ENCODE peak calls at places on chromosomes 2 and 18, in nine cellular contexts. E is SK-N-SH; F is lung microvascular endothelial cell; B is aorta; G is effector CD4-positive, alpha-beta T cell; A is suprapubic skin; K is HCT116; L is Jurkat, Clone E6-1; W is fibroblast of lung. X is an unnamed sample.

GRCh38 chr18:5197032-5197434 is at the start of gene AKAIN1:
- DNase-seq in E (peak), F (peak), B (peak), G (no peak), A (no peak), K (no peak), L (no peak), W (peak), X (peak)

GRCh38 chr2:113061241-113061640 is 2.2 kb downstream of the IL36RN start:
- DNase-seq in E (no peak), F (no peak), B (no peak), G (no peak), A (no peak), K (no peak), L (no peak), W (no peak), X (no peak)

GRCh38 chr2:39838589-39838988 is 59.5 kb upstream of the THUMPD2 start:
- DNase-seq in E (no peak), F (no peak), B (no peak), G (no peak), A (no peak), K (no peak), L (no peak), W (no peak), X (no peak)

GRCh38 chr2:73050011-73050617 is 21.4 kb downstream of the SFXN5 start:
- DNase-seq in E (no peak), F (no peak), B (no peak), G (no peak), A (no peak), K (no peak), L (peak), W (no peak), X (no peak)

GRCh38 chr2:178526256-178526655 is 46.0 kb downstream of the PLEKHA3 start:
- DNase-seq in E (no peak), F (no peak), B (no peak), G (no peak), A (no peak), K (no peak), L (no peak), W (no peak), X (no peak)

GRCh38 chr2:143725425-143725824 is 596.2 kb downstream of the ARHGAP15 start:
- DNase-seq in E (no peak), F (no peak), B (no peak), G (no peak), A (no peak), K (no peak), L (no peak), W (no peak), X (no peak)

GRCh38 chr2:21163213-21163612 is 39.4 kb downstream of the TDRD15 start:
- DNase-seq in E (no peak), F (no peak), B (peak), G (no peak), A (no peak), K (no peak), L (no peak), W (no peak), X (no peak)

GRCh38 chr2:96158554-96158940 is 13.3 kb upstream of the DUSP2 start:
- DNase-seq in E (no peak), F (no peak), B (peak), G (peak), A (no peak), K (no peak), L (no peak), W (no peak), X (no peak)

GRCh38 chr18:71027531-71027930 is 738.7 kb downstream of the SOCS6 start:
- DNase-seq in E (no peak), F (no peak), B (no peak), G (no peak), A (no peak), K (no peak), L (no peak), W (no peak), X (no peak)

GRCh38 chr2:228039752-228040534 is 141.5 kb downstream of the SPHKAP start:
- DNase-seq in E (peak), F (peak), B (no peak), G (no peak), A (no peak), K (peak), L (peak), W (peak), X (peak)

GRCh38 chr2:81528852-81529480 is 1224.4 kb upstream of the LRRTM1 start:
- DNase-seq in E (no peak), F (no peak), B (no peak), G (no peak), A (no peak), K (no peak), L (no peak), W (no peak), X (no peak)

GRCh38 chr2:24253303-24253919 is 78.6 kb downstream of the FAM228A start:
- DNase-seq in E (no peak), F (no peak), B (no peak), G (no peak), A (no peak), K (no peak), L (no peak), W (peak), X (peak)

GRCh38 chr2:215796160-215796559 is 217.2 kb downstream of the MREG start:
- DNase-seq in E (peak), F (peak), B (no peak), G (no peak), A (no peak), K (no peak), L (peak), W (peak), X (peak)

GRCh38 chr2:98769784-98770183 is 38.9 kb upstream of the MGAT4A start:
- DNase-seq in E (no peak), F (no peak), B (no peak), G (peak), A (no peak), K (no peak), L (peak), W (no peak), X (no peak)